ENCODE peak calls at places on chromosomes 13 and 19, in six cellular contexts. One of them, this sample, is unnamed.

GRCh38 chr19:47490847-47491246 is 6.8 kb upstream of the KPTN start:
- DNase-seq in NAMALWA: no peak
- DNase-seq in NCI-H1417: no peak
- DNase-seq in Panc1: no peak
- DNase-seq in NCI-H1105: no peak
- DNase-seq in activated naive CD8-positive, alpha-beta T cell treated with anti-CD3 and anti-CD28 coated beads, Interleukin-2, amount 50 U/mL, for 24 hours: no peak
- DNase-seq in this sample: no peak

GRCh38 chr13:84574851-84575250 is 692.6 kb upstream of the SLITRK1 start:
- DNase-seq in NAMALWA: peak
- DNase-seq in NCI-H1417: no peak
- DNase-seq in Panc1: no peak
- DNase-seq in NCI-H1105: no peak
- DNase-seq in activated naive CD8-positive, alpha-beta T cell treated with anti-CD3 and anti-CD28 coated beads, Interleukin-2, amount 50 U/mL, for 24 hours: no peak
- DNase-seq in this sample: no peak

GRCh38 chr19:11421607-11422098 is 2.5 kb upstream of the RGL3 start:
- DNase-seq in NAMALWA: peak
- DNase-seq in NCI-H1417: no peak
- DNase-seq in Panc1: no peak
- DNase-seq in NCI-H1105: peak
- DNase-seq in activated naive CD8-positive, alpha-beta T cell treated with anti-CD3 and anti-CD28 coated beads, Interleukin-2, amount 50 U/mL, for 24 hours: peak
- DNase-seq in this sample: no peak

GRCh38 chr13:90477194-90477593 is 870.3 kb upstream of the MIR17HG start:
- DNase-seq in NAMALWA: no peak
- DNase-seq in NCI-H1417: no peak
- DNase-seq in Panc1: no peak
- DNase-seq in NCI-H1105: no peak
- DNase-seq in activated naive CD8-positive, alpha-beta T cell treated with anti-CD3 and anti-CD28 coated beads, Interleukin-2, amount 50 U/mL, for 24 hours: no peak
- DNase-seq in this sample: no peak

GRCh38 chr19:55653651-55654322 is 1.0 kb upstream of the U2AF2 start:
- DNase-seq in NAMALWA: peak
- DNase-seq in NCI-H1417: peak
- DNase-seq in Panc1: peak
- DNase-seq in NCI-H1105: peak
- DNase-seq in activated naive CD8-positive, alpha-beta T cell treated with anti-CD3 and anti-CD28 coated beads, Interleukin-2, amount 50 U/mL, for 24 hours: peak
- DNase-seq in this sample: peak

GRCh38 chr13:110756268-110756667 is 42.8 kb downstream of the ING1 start:
- DNase-seq in NAMALWA: no peak
- DNase-seq in NCI-H1417: no peak
- DNase-seq in Panc1: no peak
- DNase-seq in NCI-H1105: no peak
- DNase-seq in activated naive CD8-positive, alpha-beta T cell treated with anti-CD3 and anti-CD28 coated beads, Interleukin-2, amount 50 U/mL, for 24 hours: no peak
- DNase-seq in this sample: no peak

GRCh38 chr13:100668408-100668807 is 6.2 kb downstream of the TMTC4 start:
- DNase-seq in NAMALWA: no peak
- DNase-seq in NCI-H1417: no peak
- DNase-seq in Panc1: no peak
- DNase-seq in NCI-H1105: no peak
- DNase-seq in activated naive CD8-positive, alpha-beta T cell treated with anti-CD3 and anti-CD28 coated beads, Interleukin-2, amount 50 U/mL, for 24 hours: no peak
- DNase-seq in this sample: no peak

GRCh38 chr13:73898276-73898675 is 235.9 kb downstream of the KLF12 start:
- DNase-seq in NAMALWA: no peak
- DNase-seq in NCI-H1417: no peak
- DNase-seq in Panc1: no peak
- DNase-seq in NCI-H1105: no peak
- DNase-seq in activated naive CD8-positive, alpha-beta T cell treated with anti-CD3 and anti-CD28 coated beads, Interleukin-2, amount 50 U/mL, for 24 hours: no peak
- DNase-seq in this sample: no peak

GRCh38 chr13:34201050-34201913 is 383.3 kb downstream of the RFC3 start:
- DNase-seq in NAMALWA: no peak
- DNase-seq in NCI-H1417: no peak
- DNase-seq in Panc1: no peak
- DNase-seq in NCI-H1105: no peak
- DNase-seq in activated naive CD8-positive, alpha-beta T cell treated with anti-CD3 and anti-CD28 coated beads, Interleukin-2, amount 50 U/mL, for 24 hours: no peak
- DNase-seq in this sample: no peak

GRCh38 chr19:29798783-29799182 is 13.0 kb upstream of the CCNE1 start:
- DNase-seq in NAMALWA: no peak
- DNase-seq in NCI-H1417: no peak
- DNase-seq in Panc1: no peak
- DNase-seq in NCI-H1105: no peak
- DNase-seq in activated naive CD8-positive, alpha-beta T cell treated with anti-CD3 and anti-CD28 coated beads, Interleukin-2, amount 50 U/mL, for 24 hours: no peak
- DNase-seq in this sample: no peak

GRCh38 chr13:102392810-102393209 is 9.0 kb downstream of the FGF14 start:
- DNase-seq in NAMALWA: no peak
- DNase-seq in NCI-H1417: no peak
- DNase-seq in Panc1: no peak
- DNase-seq in NCI-H1105: no peak
- DNase-seq in activated naive CD8-positive, alpha-beta T cell treated with anti-CD3 and anti-CD28 coated beads, Interleukin-2, amount 50 U/mL, for 24 hours: peak
- DNase-seq in this sample: no peak

GRCh38 chr13:90630716-90631115 is 716.8 kb upstream of the MIR17HG start:
- DNase-seq in NAMALWA: no peak
- DNase-seq in NCI-H1417: no peak
- DNase-seq in Panc1: no peak
- DNase-seq in NCI-H1105: no peak
- DNase-seq in activated naive CD8-positive, alpha-beta T cell treated with anti-CD3 and anti-CD28 coated beads, Interleukin-2, amount 50 U/mL, for 24 hours: no peak
- DNase-seq in this sample: no peak

GRCh38 chr13:74074723-74075122 is 59.5 kb downstream of the KLF12 start:
- DNase-seq in NAMALWA: no peak
- DNase-seq in NCI-H1417: no peak
- DNase-seq in Panc1: no peak
- DNase-seq in NCI-H1105: no peak
- DNase-seq in activated naive CD8-positive, alpha-beta T cell treated with anti-CD3 and anti-CD28 coated beads, Interleukin-2, amount 50 U/mL, for 24 hours: no peak
- DNase-seq in this sample: no peak

GRCh38 chr13:23629566-23630272 is 59.5 kb downstream of the TNFRSF19 start:
- DNase-seq in NAMALWA: no peak
- DNase-seq in NCI-H1417: no peak
- DNase-seq in Panc1: no peak
- DNase-seq in NCI-H1105: no peak
- DNase-seq in activated naive CD8-positive, alpha-beta T cell treated with anti-CD3 and anti-CD28 coated beads, Interleukin-2, amount 50 U/mL, for 24 hours: no peak
- DNase-seq in this sample: no peak

GRCh38 chr13:53249236-53249635 is 220.6 kb downstream of the OLFM4 start:
- DNase-seq in NAMALWA: no peak
- DNase-seq in NCI-H1417: no peak
- DNase-seq in Panc1: no peak
- DNase-seq in NCI-H1105: no peak
- DNase-seq in activated naive CD8-positive, alpha-beta T cell treated with anti-CD3 and anti-CD28 coated beads, Interleukin-2, amount 50 U/mL, for 24 hours: no peak
- DNase-seq in this sample: no peak

GRCh38 chr13:36919833-36920611 is at the start of gene SMAD9:
- DNase-seq in NAMALWA: no peak
- DNase-seq in NCI-H1417: peak
- DNase-seq in Panc1: no peak
- DNase-seq in NCI-H1105: peak
- DNase-seq in activated naive CD8-positive, alpha-beta T cell treated with anti-CD3 and anti-CD28 coated beads, Interleukin-2, amount 50 U/mL, for 24 hours: peak
- DNase-seq in this sample: peak

GRCh38 chr13:20359335-20359734 is 127.2 kb upstream of the GJB6 start:
- DNase-seq in NAMALWA: no peak
- DNase-seq in NCI-H1417: no peak
- DNase-seq in Panc1: peak
- DNase-seq in NCI-H1105: no peak
- DNase-seq in activated naive CD8-positive, alpha-beta T cell treated with anti-CD3 and anti-CD28 coated beads, Interleukin-2, amount 50 U/mL, for 24 hours: no peak
- DNase-seq in this sample: no peak

GRCh38 chr13:95485518-95486144 is 66.9 kb upstream of the CLDN10 start:
- DNase-seq in NAMALWA: no peak
- DNase-seq in NCI-H1417: no peak
- DNase-seq in Panc1: no peak
- DNase-seq in NCI-H1105: no peak
- DNase-seq in activated naive CD8-positive, alpha-beta T cell treated with anti-CD3 and anti-CD28 coated beads, Interleukin-2, amount 50 U/mL, for 24 hours: no peak
- DNase-seq in this sample: no peak

GRCh38 chr19:6260912-6261636 is 18.7 kb downstream of the MLLT1 start:
- DNase-seq in NAMALWA: peak
- DNase-seq in NCI-H1417: no peak
- DNase-seq in Panc1: no peak
- DNase-seq in NCI-H1105: no peak
- DNase-seq in activated naive CD8-positive, alpha-beta T cell treated with anti-CD3 and anti-CD28 coated beads, Interleukin-2, amount 50 U/mL, for 24 hours: peak
- DNase-seq in this sample: no peak

GRCh38 chr13:31722684-31723083 is 16.6 kb upstream of the RXFP2 start:
- DNase-seq in NAMALWA: no peak
- DNase-seq in NCI-H1417: peak
- DNase-seq in Panc1: no peak
- DNase-seq in NCI-H1105: peak
- DNase-seq in activated naive CD8-positive, alpha-beta T cell treated with anti-CD3 and anti-CD28 coated beads, Interleukin-2, amount 50 U/mL, for 24 hours: no peak
- DNase-seq in this sample: no peak

GRCh38 chr13:45082964-45083363 is 37.3 kb upstream of the GTF2F2 start:
- DNase-seq in NAMALWA: no peak
- DNase-seq in NCI-H1417: no peak
- DNase-seq in Panc1: no peak
- DNase-seq in NCI-H1105: no peak
- DNase-seq in activated naive CD8-positive, alpha-beta T cell treated with anti-CD3 and anti-CD28 coated beads, Interleukin-2, amount 50 U/mL, for 24 hours: no peak
- DNase-seq in this sample: no peak

GRCh38 chr19:32351807-32352630 is 6.6 kb downstream of the ZNF507 start:
- DNase-seq in NAMALWA: no peak
- DNase-seq in NCI-H1417: no peak
- DNase-seq in Panc1: no peak
- DNase-seq in NCI-H1105: no peak
- DNase-seq in activated naive CD8-positive, alpha-beta T cell treated with anti-CD3 and anti-CD28 coated beads, Interleukin-2, amount 50 U/mL, for 24 hours: no peak
- DNase-seq in this sample: no peak

GRCh38 chr19:36409841-36410240 is 8.6 kb downstream of the ZFP82 start:
- DNase-seq in NAMALWA: no peak
- DNase-seq in NCI-H1417: no peak
- DNase-seq in Panc1: no peak
- DNase-seq in NCI-H1105: no peak
- DNase-seq in activated naive CD8-positive, alpha-beta T cell treated with anti-CD3 and anti-CD28 coated beads, Interleukin-2, amount 50 U/mL, for 24 hours: no peak
- DNase-seq in this sample: no peak

GRCh38 chr19:28987177-28987576 is 225.8 kb downstream of the UQCRFS1 start:
- DNase-seq in NAMALWA: no peak
- DNase-seq in NCI-H1417: no peak
- DNase-seq in Panc1: no peak
- DNase-seq in NCI-H1105: no peak
- DNase-seq in activated naive CD8-positive, alpha-beta T cell treated with anti-CD3 and anti-CD28 coated beads, Interleukin-2, amount 50 U/mL, for 24 hours: no peak
- DNase-seq in this sample: no peak

GRCh38 chr19:3369337-3370213 is 3.2 kb downstream of the NFIC start:
- DNase-seq in NAMALWA: no peak
- DNase-seq in NCI-H1417: no peak
- DNase-seq in Panc1: no peak
- DNase-seq in NCI-H1105: no peak
- DNase-seq in activated naive CD8-positive, alpha-beta T cell treated with anti-CD3 and anti-CD28 coated beads, Interleukin-2, amount 50 U/mL, for 24 hours: no peak
- DNase-seq in this sample: no peak

GRCh38 chr13:98493035-98493401 is 83.9 kb downstream of the STK24 start:
- DNase-seq in NAMALWA: no peak
- DNase-seq in NCI-H1417: no peak
- DNase-seq in Panc1: no peak
- DNase-seq in NCI-H1105: no peak
- DNase-seq in activated naive CD8-positive, alpha-beta T cell treated with anti-CD3 and anti-CD28 coated beads, Interleukin-2, amount 50 U/mL, for 24 hours: no peak
- DNase-seq in this sample: no peak

GRCh38 chr19:16206046-16206605 is 8.4 kb downstream of the AP1M1 start:
- DNase-seq in NAMALWA: no peak
- DNase-seq in NCI-H1417: no peak
- DNase-seq in Panc1: no peak
- DNase-seq in NCI-H1105: no peak
- DNase-seq in activated naive CD8-positive, alpha-beta T cell treated with anti-CD3 and anti-CD28 coated beads, Interleukin-2, amount 50 U/mL, for 24 hours: no peak
- DNase-seq in this sample: no peak

GRCh38 chr13:42110410-42111155 is 62.1 kb downstream of the DGKH start:
- DNase-seq in NAMALWA: peak
- DNase-seq in NCI-H1417: peak
- DNase-seq in Panc1: peak
- DNase-seq in NCI-H1105: peak
- DNase-seq in activated naive CD8-positive, alpha-beta T cell treated with anti-CD3 and anti-CD28 coated beads, Interleukin-2, amount 50 U/mL, for 24 hours: peak
- DNase-seq in this sample: peak

GRCh38 chr19:6373813-6374108 is 1.2 kb downstream of the ALKBH7 start:
- DNase-seq in NAMALWA: no peak
- DNase-seq in NCI-H1417: no peak
- DNase-seq in Panc1: no peak
- DNase-seq in NCI-H1105: no peak
- DNase-seq in activated naive CD8-positive, alpha-beta T cell treated with anti-CD3 and anti-CD28 coated beads, Interleukin-2, amount 50 U/mL, for 24 hours: no peak
- DNase-seq in this sample: no peak

GRCh38 chr13:43934273-43934672 is 54.6 kb downstream of the LACC1 start:
- DNase-seq in NAMALWA: no peak
- DNase-seq in NCI-H1417: no peak
- DNase-seq in Panc1: no peak
- DNase-seq in NCI-H1105: no peak
- DNase-seq in activated naive CD8-positive, alpha-beta T cell treated with anti-CD3 and anti-CD28 coated beads, Interleukin-2, amount 50 U/mL, for 24 hours: no peak
- DNase-seq in this sample: no peak

GRCh38 chr13:112968910-112969691 is at the start of gene MCF2L:
- DNase-seq in NAMALWA: peak
- DNase-seq in NCI-H1417: peak
- DNase-seq in Panc1: no peak
- DNase-seq in NCI-H1105: peak
- DNase-seq in activated naive CD8-positive, alpha-beta T cell treated with anti-CD3 and anti-CD28 coated beads, Interleukin-2, amount 50 U/mL, for 24 hours: peak
- DNase-seq in this sample: peak

GRCh38 chr19:50496189-50497029 is 14.6 kb downstream of the JOSD2 start:
- DNase-seq in NAMALWA: no peak
- DNase-seq in NCI-H1417: no peak
- DNase-seq in Panc1: no peak
- DNase-seq in NCI-H1105: no peak
- DNase-seq in activated naive CD8-positive, alpha-beta T cell treated with anti-CD3 and anti-CD28 coated beads, Interleukin-2, amount 50 U/mL, for 24 hours: no peak
- DNase-seq in this sample: no peak

GRCh38 chr19:2550431-2551171 is 74.7 kb downstream of the GADD45B start:
- DNase-seq in NAMALWA: no peak
- DNase-seq in NCI-H1417: peak
- DNase-seq in Panc1: no peak
- DNase-seq in NCI-H1105: no peak
- DNase-seq in activated naive CD8-positive, alpha-beta T cell treated with anti-CD3 and anti-CD28 coated beads, Interleukin-2, amount 50 U/mL, for 24 hours: no peak
- DNase-seq in this sample: no peak

GRCh38 chr19:29610574-29611271 is 4.6 kb downstream of the POP4 start:
- DNase-seq in NAMALWA: peak
- DNase-seq in NCI-H1417: peak
- DNase-seq in Panc1: peak
- DNase-seq in NCI-H1105: peak
- DNase-seq in activated naive CD8-positive, alpha-beta T cell treated with anti-CD3 and anti-CD28 coated beads, Interleukin-2, amount 50 U/mL, for 24 hours: peak
- DNase-seq in this sample: peak

GRCh38 chr13:79937311-79938243 is 403.3 kb downstream of the SPRY2 start:
- DNase-seq in NAMALWA: no peak
- DNase-seq in NCI-H1417: no peak
- DNase-seq in Panc1: no peak
- DNase-seq in NCI-H1105: no peak
- DNase-seq in activated naive CD8-positive, alpha-beta T cell treated with anti-CD3 and anti-CD28 coated beads, Interleukin-2, amount 50 U/mL, for 24 hours: no peak
- DNase-seq in this sample: no peak

GRCh38 chr19:1910169-1910568 is 5.0 kb downstream of the ADAT3 start:
- DNase-seq in NAMALWA: no peak
- DNase-seq in NCI-H1417: no peak
- DNase-seq in Panc1: no peak
- DNase-seq in NCI-H1105: no peak
- DNase-seq in activated naive CD8-positive, alpha-beta T cell treated with anti-CD3 and anti-CD28 coated beads, Interleukin-2, amount 50 U/mL, for 24 hours: no peak
- DNase-seq in this sample: no peak

GRCh38 chr13:42970824-42971669 is 21.0 kb downstream of the EPSTI1 start:
- DNase-seq in NAMALWA: peak
- DNase-seq in NCI-H1417: peak
- DNase-seq in Panc1: no peak
- DNase-seq in NCI-H1105: no peak
- DNase-seq in activated naive CD8-positive, alpha-beta T cell treated with anti-CD3 and anti-CD28 coated beads, Interleukin-2, amount 50 U/mL, for 24 hours: peak
- DNase-seq in this sample: peak

GRCh38 chr19:29537601-29538000 is 11.8 kb downstream of the VSTM2B start:
- DNase-seq in NAMALWA: no peak
- DNase-seq in NCI-H1417: no peak
- DNase-seq in Panc1: no peak
- DNase-seq in NCI-H1105: no peak
- DNase-seq in activated naive CD8-positive, alpha-beta T cell treated with anti-CD3 and anti-CD28 coated beads, Interleukin-2, amount 50 U/mL, for 24 hours: no peak
- DNase-seq in this sample: no peak